ENCODE peak calls at places on chromosomes 5 and 9, in nine cellular contexts. J, K, F, N, D, G, Y, Q and R are unnamed samples.

GRCh38 chr5:78162253-78162862 is 132.1 kb downstream of the AP3B1 start:
- DNase-seq in J (no peak), K (peak; percentile 47), F (peak; percentile 36), N (peak; percentile 5), D (peak; percentile 44), G (no peak), Y (peak; percentile 3), Q (peak; percentile 18), R (no peak)

GRCh38 chr9:23769307-23769935 is 56.6 kb downstream of the ELAVL2 start:
- DNase-seq in J (no peak), K (peak; percentile 37), F (peak; percentile 96), N (no peak), D (peak; percentile 6), G (no peak), Y (peak; percentile 95), Q (no peak), R (no peak)

GRCh38 chr9:2016411-2017208 is 1.5 kb downstream of the SMARCA2 start:
- DNase-seq in J (no peak), K (peak; percentile 84), F (peak; percentile 74), N (peak; percentile 34), D (peak; percentile 63), G (peak; percentile 88), Y (peak; percentile 70), Q (peak; percentile 63), R (peak; percentile 59)

GRCh38 chr9:109286571-109286977 is 34.3 kb downstream of the EPB41L4B start:
- DNase-seq in J (no peak), K (no peak), F (peak; percentile 99), N (peak; percentile 54), D (peak; percentile 33), G (no peak), Y (peak; percentile 88), Q (no peak), R (no peak)

GRCh38 chr5:112738180-112738560 is 485 bp downstream of the APC start:
- DNase-seq in J (no peak), K (no peak), F (no peak), N (peak; percentile 21), D (no peak), G (no peak), Y (no peak), Q (no peak), R (no peak)

GRCh38 chr5:132679717-132680380 is 6.1 kb downstream of the IL4 start:
- DNase-seq in J (no peak), K (no peak), F (no peak), N (no peak), D (no peak), G (no peak), Y (no peak), Q (no peak), R (no peak)

GRCh38 chr5:9302228-9302627 is 243.6 kb downstream of the SEMA5A start:
- DNase-seq in J (no peak), K (no peak), F (peak; percentile 42), N (no peak), D (peak; percentile 86), G (no peak), Y (peak; percentile 37), Q (no peak), R (no peak)

GRCh38 chr9:129751841-129752801 is 721 bp downstream of the PTGES start:
- DNase-seq in J (no peak), K (no peak), F (peak; percentile 87), N (no peak), D (no peak), G (no peak), Y (no peak), Q (no peak), R (no peak)

GRCh38 chr5:88688981-88689661 is 193.9 kb downstream of the MEF2C start:
- DNase-seq in J (no peak), K (no peak), F (no peak), N (no peak), D (no peak), G (no peak), Y (no peak), Q (no peak), R (no peak)

GRCh38 chr5:72141440-72142271 is 34.4 kb downstream of the MAP1B start:
- DNase-seq in J (no peak), K (peak; percentile 45), F (peak; percentile 47), N (peak; percentile 87), D (peak; percentile 97), G (no peak), Y (peak; percentile 92), Q (no peak), R (no peak)

GRCh38 chr5:143328589-143329220 is 74.8 kb downstream of the NR3C1 start:
- DNase-seq in J (no peak), K (no peak), F (no peak), N (no peak), D (no peak), G (no peak), Y (no peak), Q (no peak), R (no peak)

GRCh38 chr5:124963236-124963929 is 216.9 kb upstream of the ZNF608 start:
- DNase-seq in J (no peak), K (peak; percentile 73), F (peak; percentile 71), N (peak; percentile 28), D (peak; percentile 95), G (no peak), Y (peak; percentile 42), Q (no peak), R (no peak)

GRCh38 chr9:76441551-76442322 is 17.2 kb upstream of the GCNT1 start:
- DNase-seq in J (no peak), K (no peak), F (peak; percentile 77), N (peak; percentile 73), D (peak; percentile 92), G (no peak), Y (peak; percentile 96), Q (no peak), R (no peak)

GRCh38 chr9:87250205-87250604 is 247.5 kb upstream of the DAPK1 start:
- DNase-seq in J (no peak), K (no peak), F (no peak), N (no peak), D (no peak), G (no peak), Y (no peak), Q (no peak), R (no peak)

GRCh38 chr9:14992025-14992424 is 81.8 kb upstream of the FREM1 start:
- DNase-seq in J (no peak), K (no peak), F (no peak), N (no peak), D (no peak), G (no peak), Y (no peak), Q (no peak), R (no peak)

GRCh38 chr5:137679910-137680309 is 56.0 kb downstream of the KLHL3 start:
- DNase-seq in J (no peak), K (no peak), F (no peak), N (no peak), D (no peak), G (no peak), Y (no peak), Q (no peak), R (no peak)

GRCh38 chr9:91383577-91383976 is 21.9 kb upstream of the AUH start:
- DNase-seq in J (no peak), K (no peak), F (no peak), N (no peak), D (no peak), G (no peak), Y (no peak), Q (no peak), R (no peak)

GRCh38 chr5:173240091-173241050 is 5.4 kb upstream of the NKX2-5 start:
- DNase-seq in J (no peak), K (no peak), F (no peak), N (no peak), D (no peak), G (no peak), Y (no peak), Q (no peak), R (no peak)
- H3K27me3 ChIP-seq in J (peaks cover 93% of the 10 kb centered on the region), K (peaks cover 100% of the 10 kb centered on the region), F (peaks cover 73% of the 10 kb centered on the region), N (peaks cover 97% of the 10 kb centered on the region), D (peaks cover 91% of the 10 kb centered on the region), G (peaks cover 59% of the 10 kb centered on the region), Y (peaks cover 98% of the 10 kb centered on the region), Q (peaks cover 66% of the 10 kb centered on the region), R (peaks cover 67% of the 10 kb centered on the region)

GRCh38 chr5:177455036-177455660 is 8.5 kb downstream of the PRR7 start:
- DNase-seq in J (no peak), K (peak; percentile 94), F (peak; percentile 46), N (peak; percentile 42), D (peak; percentile 57), G (peak; percentile 89), Y (peak; percentile 49), Q (peak; percentile 93), R (peak; percentile 94)
- H3K4me3 ChIP-seq in J (peak overlapping the region; percentile 86), K (peak overlapping the region; percentile 62), F (peak overlapping the region; percentile 64), N (peak overlapping the region; percentile 43), D (peak overlapping the region; percentile 38), G (peak overlapping the region; percentile 70), Y (peak overlapping the region; percentile 39), Q (peak overlapping the region; percentile 76), R (peak overlapping the region; percentile 59)

DNA sequence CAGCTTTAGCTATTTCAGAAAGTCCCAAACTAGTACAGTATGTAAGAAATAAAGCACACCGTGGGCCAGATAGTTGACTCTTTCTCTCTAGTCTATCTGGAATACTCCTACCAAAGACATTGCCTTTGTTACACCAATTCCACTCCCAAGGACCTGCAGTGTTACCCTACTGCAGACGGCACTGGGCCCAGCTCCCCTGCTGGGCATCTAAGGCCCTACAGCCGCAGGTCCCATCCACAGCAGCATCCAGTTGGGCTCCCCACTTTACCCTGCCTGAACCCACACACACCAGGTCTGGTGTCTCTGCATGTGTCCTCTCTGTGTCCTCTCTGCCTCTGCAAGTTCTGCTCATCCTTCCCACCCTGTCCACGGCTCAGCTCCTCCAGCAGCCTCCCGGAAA is 22.5 kb downstream of the TNIP1 start:
- DNase-seq in J (no peak), K (no peak), F (no peak), N (no peak), D (no peak), G (peak; percentile 25), Y (no peak), Q (no peak), R (no peak)
- H3K27me3 ChIP-seq in J (no peaks in the 10 kb centered on the region), K (no peaks in the 10 kb centered on the region), F (no peaks in the 10 kb centered on the region), N (no peaks in the 10 kb centered on the region), D (no peaks in the 10 kb centered on the region), G (no peaks in the 10 kb centered on the region), Y (no peaks in the 10 kb centered on the region), Q (no peaks in the 10 kb centered on the region), R (no peaks in the 10 kb centered on the region)

GRCh38 chr9:85108229-85108628 is 438.7 kb downstream of the NTRK2 start:
- DNase-seq in J (no peak), K (no peak), F (no peak), N (no peak), D (no peak), G (no peak), Y (no peak), Q (no peak), R (no peak)
- H3K4me3 ChIP-seq in J (no peak overlapping the region), K (no peak overlapping the region), F (no peak overlapping the region), N (no peak overlapping the region), D (no peak overlapping the region), G (no peak overlapping the region), Y (no peak overlapping the region), Q (no peak overlapping the region), R (no peak overlapping the region)

GRCh38 chr5:135593886-135594285 is 15.1 kb upstream of the CXCL14 start:
- DNase-seq in J (no peak), K (no peak), F (no peak), N (no peak), D (no peak), G (no peak), Y (no peak), Q (no peak), R (no peak)
- H3K27me3 ChIP-seq in J (peaks cover 2% of the 10 kb centered on the region), K (peaks cover 11% of the 10 kb centered on the region), F (peaks cover 2% of the 10 kb centered on the region), N (no peaks in the 10 kb centered on the region), D (peaks cover 2% of the 10 kb centered on the region), G (no peaks in the 10 kb centered on the region), Y (peaks cover 9% of the 10 kb centered on the region), Q (no peaks in the 10 kb centered on the region), R (no peaks in the 10 kb centered on the region)